ENCODE peak calls at places on chromosomes 1 and 21, in ten cellular contexts. One of them, this sample, is unnamed.

GRCh38 chr1:30386145-30386926 is 337.0 kb downstream of the MATN1 start:
- DNase-seq in uterus: no peak
- DNase-seq in posterior cingulate gyrus: no peak
- DNase-seq in activated CD4-positive, alpha-beta T cell treated with anti-CD3 and anti-CD28 coated beads, Interleukin-2, amount 50 U/mL, for 48 hours: no peak
- DNase-seq in tibial artery: no peak
- DNase-seq in ACHN: no peak
- DNase-seq in mesothelial cell of epicardium: no peak
- DNase-seq in SK-MEL-5: no peak
- DNase-seq in neural progenitor cell: no peak
- DNase-seq in WTC11: no peak
- DNase-seq in this sample: no peak

GRCh38 chr1:172117800-172118199 is 276.5 kb downstream of the DNM3 start:
- DNase-seq in uterus: no peak
- DNase-seq in posterior cingulate gyrus: no peak
- DNase-seq in activated CD4-positive, alpha-beta T cell treated with anti-CD3 and anti-CD28 coated beads, Interleukin-2, amount 50 U/mL, for 48 hours: no peak
- DNase-seq in tibial artery: no peak
- DNase-seq in ACHN: no peak
- DNase-seq in mesothelial cell of epicardium: no peak
- DNase-seq in SK-MEL-5: no peak
- DNase-seq in neural progenitor cell: no peak
- DNase-seq in WTC11: no peak
- DNase-seq in this sample: peak; percentile 42

GRCh38 chr1:41475859-41476567 is 8.5 kb downstream of the EDN2 start:
- DNase-seq in uterus: peak; percentile 16
- DNase-seq in posterior cingulate gyrus: no peak
- DNase-seq in activated CD4-positive, alpha-beta T cell treated with anti-CD3 and anti-CD28 coated beads, Interleukin-2, amount 50 U/mL, for 48 hours: no peak
- DNase-seq in tibial artery: no peak
- DNase-seq in ACHN: no peak
- DNase-seq in mesothelial cell of epicardium: no peak
- DNase-seq in SK-MEL-5: peak; percentile 10
- DNase-seq in neural progenitor cell: no peak
- DNase-seq in WTC11: no peak
- DNase-seq in this sample: no peak

GRCh38 chr1:169933999-169934725 is 40.5 kb upstream of the SCYL3 start:
- DNase-seq in uterus: no peak
- DNase-seq in posterior cingulate gyrus: no peak
- DNase-seq in activated CD4-positive, alpha-beta T cell treated with anti-CD3 and anti-CD28 coated beads, Interleukin-2, amount 50 U/mL, for 48 hours: no peak
- DNase-seq in tibial artery: no peak
- DNase-seq in ACHN: no peak
- DNase-seq in mesothelial cell of epicardium: no peak
- DNase-seq in SK-MEL-5: no peak
- DNase-seq in neural progenitor cell: no peak
- DNase-seq in WTC11: no peak
- DNase-seq in this sample: peak; percentile 75

GRCh38 chr21:43701936-43702784 is 16.8 kb upstream of the PDXK start:
- DNase-seq in uterus: no peak
- DNase-seq in posterior cingulate gyrus: no peak
- DNase-seq in activated CD4-positive, alpha-beta T cell treated with anti-CD3 and anti-CD28 coated beads, Interleukin-2, amount 50 U/mL, for 48 hours: no peak
- DNase-seq in tibial artery: no peak
- DNase-seq in ACHN: no peak
- DNase-seq in mesothelial cell of epicardium: no peak
- DNase-seq in SK-MEL-5: no peak
- DNase-seq in neural progenitor cell: no peak
- DNase-seq in WTC11: no peak
- DNase-seq in this sample: no peak

GRCh38 chr1:173467426-173467825 is 9.7 kb upstream of the PRDX6 start:
- DNase-seq in uterus: no peak
- DNase-seq in posterior cingulate gyrus: no peak
- DNase-seq in activated CD4-positive, alpha-beta T cell treated with anti-CD3 and anti-CD28 coated beads, Interleukin-2, amount 50 U/mL, for 48 hours: no peak
- DNase-seq in tibial artery: no peak
- DNase-seq in ACHN: no peak
- DNase-seq in mesothelial cell of epicardium: no peak
- DNase-seq in SK-MEL-5: no peak
- DNase-seq in neural progenitor cell: no peak
- DNase-seq in WTC11: no peak
- DNase-seq in this sample: peak; percentile 56

GRCh38 chr1:30847358-30847972 is 61.1 kb downstream of the SDC3 start:
- DNase-seq in uterus: peak; percentile 76
- DNase-seq in posterior cingulate gyrus: peak; percentile 58
- DNase-seq in activated CD4-positive, alpha-beta T cell treated with anti-CD3 and anti-CD28 coated beads, Interleukin-2, amount 50 U/mL, for 48 hours: no peak
- DNase-seq in tibial artery: peak; percentile 70
- DNase-seq in ACHN: no peak
- DNase-seq in mesothelial cell of epicardium: no peak
- DNase-seq in SK-MEL-5: peak; percentile 95
- DNase-seq in neural progenitor cell: peak; percentile 66
- DNase-seq in WTC11: peak; percentile 67
- DNase-seq in this sample: peak; percentile 38

GRCh38 chr1:167401260-167401873 is 117.0 kb downstream of the CD247 start:
- DNase-seq in uterus: no peak
- DNase-seq in posterior cingulate gyrus: no peak
- DNase-seq in activated CD4-positive, alpha-beta T cell treated with anti-CD3 and anti-CD28 coated beads, Interleukin-2, amount 50 U/mL, for 48 hours: peak; percentile 48
- DNase-seq in tibial artery: no peak
- DNase-seq in ACHN: peak; percentile 54
- DNase-seq in mesothelial cell of epicardium: no peak
- DNase-seq in SK-MEL-5: peak; percentile 60
- DNase-seq in neural progenitor cell: peak; percentile 64
- DNase-seq in WTC11: peak; percentile 67
- DNase-seq in this sample: peak; percentile 77

GRCh38 chr21:41952568-41953248 is 1.1 kb downstream of the C2CD2 start:
- DNase-seq in uterus: no peak
- DNase-seq in posterior cingulate gyrus: peak; percentile 13
- DNase-seq in activated CD4-positive, alpha-beta T cell treated with anti-CD3 and anti-CD28 coated beads, Interleukin-2, amount 50 U/mL, for 48 hours: no peak
- DNase-seq in tibial artery: no peak
- DNase-seq in ACHN: peak; percentile 15
- DNase-seq in mesothelial cell of epicardium: no peak
- DNase-seq in SK-MEL-5: no peak
- DNase-seq in neural progenitor cell: peak; percentile 34
- DNase-seq in WTC11: peak; percentile 28
- DNase-seq in this sample: no peak

GRCh38 chr21:16071761-16072160 is 342.0 kb downstream of the USP25 start:
- DNase-seq in uterus: no peak
- DNase-seq in posterior cingulate gyrus: no peak
- DNase-seq in activated CD4-positive, alpha-beta T cell treated with anti-CD3 and anti-CD28 coated beads, Interleukin-2, amount 50 U/mL, for 48 hours: no peak
- DNase-seq in tibial artery: no peak
- DNase-seq in ACHN: no peak
- DNase-seq in mesothelial cell of epicardium: no peak
- DNase-seq in SK-MEL-5: no peak
- DNase-seq in neural progenitor cell: no peak
- DNase-seq in WTC11: no peak
- DNase-seq in this sample: no peak

GRCh38 chr1:167491586-167492408 is 26.5 kb downstream of the CD247 start:
- DNase-seq in uterus: no peak
- DNase-seq in posterior cingulate gyrus: no peak
- DNase-seq in activated CD4-positive, alpha-beta T cell treated with anti-CD3 and anti-CD28 coated beads, Interleukin-2, amount 50 U/mL, for 48 hours: peak; percentile 60
- DNase-seq in tibial artery: no peak
- DNase-seq in ACHN: no peak
- DNase-seq in mesothelial cell of epicardium: no peak
- DNase-seq in SK-MEL-5: peak; percentile 11
- DNase-seq in neural progenitor cell: peak; percentile 50
- DNase-seq in WTC11: peak; percentile 33
- DNase-seq in this sample: no peak

GRCh38 chr1:201745023-201745422 is 83.9 kb upstream of the IPO9 start:
- DNase-seq in uterus: no peak
- DNase-seq in posterior cingulate gyrus: no peak
- DNase-seq in activated CD4-positive, alpha-beta T cell treated with anti-CD3 and anti-CD28 coated beads, Interleukin-2, amount 50 U/mL, for 48 hours: no peak
- DNase-seq in tibial artery: no peak
- DNase-seq in ACHN: no peak
- DNase-seq in mesothelial cell of epicardium: no peak
- DNase-seq in SK-MEL-5: no peak
- DNase-seq in neural progenitor cell: no peak
- DNase-seq in WTC11: no peak
- DNase-seq in this sample: peak; percentile 83

GRCh38 chr1:221712198-221712684 is 29.6 kb downstream of the DUSP10 start:
- DNase-seq in uterus: no peak
- DNase-seq in posterior cingulate gyrus: no peak
- DNase-seq in activated CD4-positive, alpha-beta T cell treated with anti-CD3 and anti-CD28 coated beads, Interleukin-2, amount 50 U/mL, for 48 hours: peak; percentile 20
- DNase-seq in tibial artery: no peak
- DNase-seq in ACHN: no peak
- DNase-seq in mesothelial cell of epicardium: no peak
- DNase-seq in SK-MEL-5: peak; percentile 97
- DNase-seq in neural progenitor cell: no peak
- DNase-seq in WTC11: no peak
- DNase-seq in this sample: peak; percentile 94

GRCh38 chr1:202689082-202689481 is 21.2 kb downstream of the SYT2 start:
- DNase-seq in uterus: no peak
- DNase-seq in posterior cingulate gyrus: no peak
- DNase-seq in activated CD4-positive, alpha-beta T cell treated with anti-CD3 and anti-CD28 coated beads, Interleukin-2, amount 50 U/mL, for 48 hours: no peak
- DNase-seq in tibial artery: no peak
- DNase-seq in ACHN: no peak
- DNase-seq in mesothelial cell of epicardium: no peak
- DNase-seq in SK-MEL-5: no peak
- DNase-seq in neural progenitor cell: no peak
- DNase-seq in WTC11: no peak
- DNase-seq in this sample: no peak

GRCh38 chr1:94865369-94865768 is 45.2 kb downstream of the SLC44A3 start:
- DNase-seq in uterus: no peak
- DNase-seq in posterior cingulate gyrus: no peak
- DNase-seq in activated CD4-positive, alpha-beta T cell treated with anti-CD3 and anti-CD28 coated beads, Interleukin-2, amount 50 U/mL, for 48 hours: no peak
- DNase-seq in tibial artery: no peak
- DNase-seq in ACHN: no peak
- DNase-seq in mesothelial cell of epicardium: no peak
- DNase-seq in SK-MEL-5: peak; percentile 64
- DNase-seq in neural progenitor cell: no peak
- DNase-seq in WTC11: no peak
- DNase-seq in this sample: peak; percentile 57

GRCh38 chr1:217029311-217030157 is 306.3 kb upstream of the ESRRG start:
- DNase-seq in uterus: no peak
- DNase-seq in posterior cingulate gyrus: no peak
- DNase-seq in activated CD4-positive, alpha-beta T cell treated with anti-CD3 and anti-CD28 coated beads, Interleukin-2, amount 50 U/mL, for 48 hours: no peak
- DNase-seq in tibial artery: no peak
- DNase-seq in ACHN: peak; percentile 82
- DNase-seq in mesothelial cell of epicardium: no peak
- DNase-seq in SK-MEL-5: no peak
- DNase-seq in neural progenitor cell: no peak
- DNase-seq in WTC11: no peak
- DNase-seq in this sample: peak; percentile 65

GRCh38 chr1:71828431-71829012 is 453.8 kb downstream of the NEGR1 start:
- DNase-seq in uterus: no peak
- DNase-seq in posterior cingulate gyrus: no peak
- DNase-seq in activated CD4-positive, alpha-beta T cell treated with anti-CD3 and anti-CD28 coated beads, Interleukin-2, amount 50 U/mL, for 48 hours: no peak
- DNase-seq in tibial artery: no peak
- DNase-seq in ACHN: no peak
- DNase-seq in mesothelial cell of epicardium: no peak
- DNase-seq in SK-MEL-5: peak; percentile 61
- DNase-seq in neural progenitor cell: peak; percentile 15
- DNase-seq in WTC11: no peak
- DNase-seq in this sample: no peak